ENCODE peak calls at places on chromosomes 1 and 21, in ten cellular contexts. N, O, G, L, D, Z, X, J, W and Y are unnamed samples.

GRCh38 chr1:92882817-92883216 is 51.0 kb downstream of the RPL5 start:
- DNase-seq in W (no peak), G (no peak), N (peak), Z (no peak), O (no peak), D (no peak), L (no peak), X (peak), J (no peak), Y (no peak)

GRCh38 chr1:228897901-228898300 is 162.6 kb downstream of the RHOU start:
- DNase-seq in X (no peak), W (no peak), O (no peak), N (no peak), L (no peak), G (no peak), Z (no peak), J (no peak), D (no peak), Y (no peak)

GRCh38 chr21:38311765-38312164 is 55.0 kb downstream of the KCNJ15 start:
- DNase-seq in N (no peak), D (no peak), G (no peak), J (no peak), X (no peak), W (peak), O (no peak), L (no peak), Z (no peak), Y (no peak)

GRCh38 chr1:228735871-228736586 is 750 bp downstream of the RHOU start:
- DNase-seq in Z (no peak), N (peak), X (no peak), W (peak), L (no peak), O (no peak), D (no peak), G (no peak), J (no peak), Y (peak)

GRCh38 chr1:155200920-155201319 is 6.8 kb downstream of the THBS3 start:
- DNase-seq in Z (no peak), O (no peak), G (no peak), D (no peak), X (no peak), J (no peak), N (no peak), L (no peak), W (no peak), Y (no peak)

GRCh38 chr1:21437341-21437640 is 2.6 kb upstream of the NBPF3 start:
- DNase-seq in Z (no peak), X (no peak), J (no peak), W (no peak), D (no peak), O (no peak), G (no peak), N (no peak), L (no peak), Y (no peak)

GRCh38 chr1:155884028-155884950 is 24.9 kb downstream of the SYT11 start:
- DNase-seq in L (no peak), X (no peak), Z (no peak), G (no peak), J (no peak), W (no peak), N (no peak), O (no peak), D (no peak), Y (no peak)

GRCh38 chr21:45202344-45202743 is 85.4 kb downstream of the POFUT2 start:
- DNase-seq in X (no peak), W (no peak), J (no peak), G (no peak), O (no peak), Z (no peak), D (no peak), L (no peak), N (no peak), Y (no peak)

GRCh38 chr1:237366667-237367066 is 324.7 kb downstream of the RYR2 start:
- DNase-seq in G (no peak), L (no peak), N (no peak), X (no peak), J (no peak), O (no peak), W (no peak), D (no peak), Z (no peak), Y (no peak)

GRCh38 chr1:64956733-64957441 is 9.5 kb downstream of the JAK1 start:
- DNase-seq in X (peak), Z (no peak), D (no peak), J (no peak), W (no peak), L (peak), O (no peak), G (no peak), N (no peak), Y (no peak)

GRCh38 chr21:33897098-33897497 is 18.5 kb downstream of the ATP5PO start:
- DNase-seq in L (no peak), J (no peak), X (no peak), D (no peak), Z (no peak), O (no peak), G (no peak), W (no peak), N (no peak), Y (no peak)

GRCh38 chr1:11979453-11979817 is 809 bp upstream of the MFN2 start:
- DNase-seq in L (no peak), O (no peak), J (no peak), X (no peak), Z (no peak), D (peak), G (no peak), N (no peak), W (no peak), Y (no peak)

GRCh38 chr1:20400341-20401177 is 85.5 kb downstream of the CAMK2N1 start:
- DNase-seq in G (no peak), X (no peak), L (no peak), N (no peak), J (no peak), W (no peak), D (no peak), O (no peak), Z (no peak), Y (no peak)

GRCh38 chr1:152543808-152544207 is 22.8 kb downstream of the LCE3E start:
- DNase-seq in X (peak), G (no peak), L (no peak), N (no peak), D (no peak), W (no peak), J (no peak), O (no peak), Z (no peak), Y (no peak)

GRCh38 chr1:152824964-152825363 is 2.3 kb upstream of the LCE1A start:
- DNase-seq in G (no peak), W (no peak), O (no peak), J (no peak), N (no peak), Z (no peak), X (no peak), L (no peak), D (no peak), Y (no peak)

GRCh38 chr21:27104749-27105439 is 138.0 kb upstream of the ADAMTS5 start:
- DNase-seq in D (no peak), J (no peak), L (no peak), O (no peak), W (peak), X (no peak), Z (no peak), G (no peak), N (no peak), Y (peak)

GRCh38 chr1:14836426-14837140 is 238.1 kb downstream of the KAZN start:
- DNase-seq in W (no peak), O (no peak), Z (no peak), D (no peak), J (no peak), N (no peak), X (no peak), G (no peak), L (no peak), Y (no peak)

GRCh38 chr1:222919478-222919865 is 104.6 kb downstream of the DISP1 start:
- DNase-seq in X (no peak), O (no peak), G (no peak), L (no peak), D (no peak), N (no peak), W (peak), J (no peak), Z (no peak), Y (no peak)

GRCh38 chr1:65791860-65792670 is 630 bp upstream of the PDE4B start:
- DNase-seq in O (no peak), N (no peak), Z (no peak), J (no peak), X (no peak), L (no peak), W (peak), D (no peak), G (no peak), Y (no peak)

GRCh38 chr1:26158271-26159112 is at the start of gene FAM110D:
- DNase-seq in X (no peak), J (no peak), W (no peak), O (no peak), L (no peak), D (no peak), N (no peak), Z (no peak), G (no peak), Y (no peak)

GRCh38 chr1:2229032-2229920 is 1.2 kb downstream of the SKI start:
- DNase-seq in N (no peak), D (no peak), X (peak), J (peak), G (peak), W (peak), O (peak), L (peak), Z (no peak), Y (no peak)

GRCh38 chr1:19122668-19123067 is 87.4 kb downstream of the UBR4 start:
- DNase-seq in X (no peak), Z (no peak), N (no peak), G (no peak), L (no peak), W (peak), O (no peak), D (no peak), J (no peak), Y (no peak)

GRCh38 chr1:183807549-183808168 is 2.7 kb downstream of the RGL1 start:
- DNase-seq in J (no peak), X (no peak), Z (no peak), G (no peak), N (no peak), L (no peak), W (peak), D (no peak), O (no peak), Y (no peak)

GRCh38 chr1:147771216-147772125 is 11.1 kb upstream of the GJA5 start:
- DNase-seq in O (no peak), X (no peak), N (no peak), W (no peak), G (no peak), L (no peak), Z (no peak), D (no peak), J (no peak), Y (no peak)

GRCh38 chr1:32780628-32781267 is 36.4 kb downstream of the YARS1 start:
- DNase-seq in D (peak), Z (no peak), G (no peak), J (no peak), L (no peak), W (no peak), N (no peak), O (no peak), X (no peak), Y (no peak)

GRCh38 chr1:9426291-9426711 is 113.0 kb upstream of the SLC25A33 start:
- DNase-seq in X (peak), D (no peak), L (peak), O (no peak), W (no peak), N (peak), J (peak), Z (no peak), G (peak), Y (no peak)

GRCh38 chr1:109134423-109134822 is 20.5 kb downstream of the ELAPOR1 start:
- DNase-seq in W (no peak), O (no peak), G (no peak), N (no peak), L (no peak), Z (no peak), D (no peak), X (peak), J (no peak), Y (no peak)

GRCh38 chr21:37878946-37879660 is 37.2 kb downstream of the KCNJ6 start:
- DNase-seq in G (no peak), X (peak), J (no peak), L (no peak), Z (no peak), N (no peak), O (no peak), W (peak), D (no peak), Y (peak)

GRCh38 chr1:171661076-171661650 is 8.7 kb upstream of the MYOC start:
- DNase-seq in L (no peak), W (no peak), Z (no peak), G (no peak), X (no peak), J (no peak), D (no peak), N (no peak), O (no peak), Y (no peak)

GRCh38 chr1:230104395-230105244 is 37.6 kb downstream of the GALNT2 start:
- DNase-seq in O (peak), N (peak), G (peak), W (peak), Z (peak), J (peak), L (peak), D (peak), X (peak), Y (peak)

GRCh38 chr1:90133133-90133532 is 138.2 kb downstream of the ZNF326 start:
- DNase-seq in O (no peak), W (peak), J (no peak), G (no peak), N (no peak), X (peak), Z (no peak), L (no peak), D (no peak), Y (peak)

GRCh38 chr1:229148041-229148671 is 122.8 kb upstream of the RAB4A start:
- DNase-seq in G (peak), X (no peak), O (no peak), W (peak), J (no peak), L (no peak), D (no peak), Z (no peak), N (no peak), Y (no peak)

GRCh38 chr1:172774561-172774960 is 115.7 kb downstream of the FASLG start:
- DNase-seq in J (no peak), O (no peak), Z (no peak), W (no peak), N (no peak), G (no peak), L (no peak), D (no peak), X (no peak), Y (no peak)

GRCh38 chr1:7535016-7535415 is 236.1 kb upstream of the VAMP3 start:
- DNase-seq in G (no peak), Z (no peak), X (no peak), L (no peak), D (no peak), J (no peak), O (no peak), N (no peak), W (no peak), Y (no peak)

GRCh38 chr1:214027498-214027897 is 39.7 kb downstream of the PROX1 start:
- DNase-seq in O (no peak), G (no peak), W (no peak), L (no peak), Z (no peak), D (no peak), N (no peak), J (no peak), X (no peak), Y (no peak)